ENCODE peak calls at places on chromosomes 11 and 22, in six cellular contexts. F, K, B, I, J and H are unnamed samples.

GRCh38 chr11:127859941-127860354 is 727.4 kb downstream of the ETS1 start:
- DNase-seq in F (no peak), K (no peak), B (no peak), I (no peak), J (no peak), H (no peak)

GRCh38 chr22:36201630-36202312 is at the start of gene APOL4:
- DNase-seq in F (peak; percentile 91), K (no peak), B (peak; percentile 71), I (no peak), J (no peak), H (no peak)

GRCh38 chr22:36385491-36386350 is 2.0 kb downstream of the MYH9 start:
- DNase-seq in F (peak; percentile 85), K (peak; percentile 73), B (peak; percentile 83), I (no peak), J (peak; percentile 48), H (peak; percentile 66)

GRCh38 chr22:50498322-50498861 is 9.1 kb downstream of the LMF2 start:
- DNase-seq in F (peak; percentile 76), K (peak; percentile 29), B (peak; percentile 77), I (no peak), J (peak; percentile 70), H (peak; percentile 90)

GRCh38 chr11:122656631-122657101 is 1.1 kb downstream of the UBASH3B start:
- DNase-seq in F (peak; percentile 83), K (peak; percentile 9), B (no peak), I (no peak), J (peak; percentile 25), H (peak; percentile 87)

GRCh38 chr22:30572840-30573593 is 1.4 kb downstream of the GAL3ST1 start:
- DNase-seq in F (peak; percentile 78), K (no peak), B (no peak), I (no peak), J (no peak), H (peak; percentile 43)

GRCh38 chr11:34613462-34614183 is 7.3 kb upstream of the EHF start:
- DNase-seq in F (no peak), K (no peak), B (no peak), I (no peak), J (no peak), H (no peak)

GRCh38 chr11:128733440-128734115 is 39.7 kb downstream of the FLI1 start:
- DNase-seq in F (no peak), K (no peak), B (no peak), I (no peak), J (no peak), H (peak; percentile 80)

GRCh38 chr22:20396639-20397038 is 2.7 kb downstream of the ZNF74 start:
- DNase-seq in F (no peak), K (no peak), B (no peak), I (no peak), J (no peak), H (no peak)

GRCh38 chr11:133705873-133706272 is 139.4 kb downstream of the SPATA19 start:
- DNase-seq in F (no peak), K (no peak), B (peak; percentile 5), I (no peak), J (no peak), H (no peak)

GRCh38 chr22:39967996-39968968 is 8.1 kb downstream of the TMA7B start:
- DNase-seq in F (no peak), K (no peak), B (no peak), I (no peak), J (no peak), H (peak; percentile 64)

GRCh38 chr11:35126879-35127576 is 11.9 kb upstream of the CD44 start:
- DNase-seq in F (no peak), K (no peak), B (no peak), I (no peak), J (no peak), H (no peak)

GRCh38 chr22:40491990-40492631 is 121.7 kb downstream of the SGSM3 start:
- DNase-seq in F (no peak), K (no peak), B (no peak), I (no peak), J (peak; percentile 18), H (no peak)

GRCh38 chr11:117907276-117908110 is 21.7 kb downstream of the TMPRSS13 start:
- DNase-seq in F (peak; percentile 96), K (peak; percentile 18), B (peak; percentile 83), I (peak; percentile 12), J (peak; percentile 17), H (peak; percentile 90)

GRCh38 chr11:6556139-6556949 is 47.1 kb downstream of the RRP8 start:
- DNase-seq in F (no peak), K (no peak), B (no peak), I (no peak), J (no peak), H (peak; percentile 5)

GRCh38 chr22:41523464-41524221 is 20.6 kb downstream of the POLR3H start:
- DNase-seq in F (peak; percentile 81), K (no peak), B (no peak), I (no peak), J (no peak), H (peak; percentile 86)

GRCh38 chr11:57312511-57313021 is 12.2 kb downstream of the TNKS1BP1 start:
- DNase-seq in F (peak; percentile 74), K (no peak), B (no peak), I (no peak), J (no peak), H (peak; percentile 53)

GRCh38 chr11:78112588-78113275 is 26.7 kb downstream of the ALG8 start:
- DNase-seq in F (no peak), K (no peak), B (no peak), I (no peak), J (no peak), H (no peak)

GRCh38 chr11:75495749-75496641 is 29.7 kb downstream of the GDPD5 start:
- DNase-seq in F (no peak), K (no peak), B (no peak), I (no peak), J (no peak), H (peak; percentile 87)

GRCh38 chr11:81497202-81497804 is 1236.4 kb downstream of the FAM181B start:
- DNase-seq in F (no peak), K (no peak), B (no peak), I (no peak), J (no peak), H (peak; percentile 1)

GRCh38 chr11:95248666-95249467 is 17.9 kb upstream of the SESN3 start:
- DNase-seq in F (no peak), K (no peak), B (no peak), I (no peak), J (no peak), H (no peak)

GRCh38 chr22:26079009-26079408 is 90.3 kb upstream of the SEZ6L start:
- DNase-seq in F (no peak), K (no peak), B (no peak), I (no peak), J (no peak), H (no peak)

GRCh38 chr11:64687204-64687603 is 35.8 kb downstream of the NRXN2 start:
- DNase-seq in F (peak; percentile 74), K (no peak), B (no peak), I (no peak), J (no peak), H (no peak)

GRCh38 chr11:78291754-78292108 is 103.0 kb downstream of the USP35 start:
- DNase-seq in F (no peak), K (no peak), B (no peak), I (no peak), J (no peak), H (no peak)

GRCh38 chr11:27795955-27796861 is 96.0 kb upstream of the BDNF start:
- DNase-seq in F (no peak), K (no peak), B (no peak), I (no peak), J (no peak), H (peak; percentile 55)

GRCh38 chr11:19349340-19350025 is 108.7 kb upstream of the E2F8 start:
- DNase-seq in F (no peak), K (no peak), B (no peak), I (no peak), J (no peak), H (no peak)

GRCh38 chr11:19351426-19351825 is 110.7 kb upstream of the E2F8 start:
- DNase-seq in F (no peak), K (no peak), B (no peak), I (no peak), J (no peak), H (no peak)

GRCh38 chr11:19347911-19348310 is 107.2 kb upstream of the E2F8 start:
- DNase-seq in F (no peak), K (no peak), B (no peak), I (no peak), J (no peak), H (peak; percentile 33)

GRCh38 chr11:19352072-19352735 is 111.5 kb upstream of the E2F8 start:
- DNase-seq in F (no peak), K (no peak), B (no peak), I (no peak), J (no peak), H (no peak)

DNA sequence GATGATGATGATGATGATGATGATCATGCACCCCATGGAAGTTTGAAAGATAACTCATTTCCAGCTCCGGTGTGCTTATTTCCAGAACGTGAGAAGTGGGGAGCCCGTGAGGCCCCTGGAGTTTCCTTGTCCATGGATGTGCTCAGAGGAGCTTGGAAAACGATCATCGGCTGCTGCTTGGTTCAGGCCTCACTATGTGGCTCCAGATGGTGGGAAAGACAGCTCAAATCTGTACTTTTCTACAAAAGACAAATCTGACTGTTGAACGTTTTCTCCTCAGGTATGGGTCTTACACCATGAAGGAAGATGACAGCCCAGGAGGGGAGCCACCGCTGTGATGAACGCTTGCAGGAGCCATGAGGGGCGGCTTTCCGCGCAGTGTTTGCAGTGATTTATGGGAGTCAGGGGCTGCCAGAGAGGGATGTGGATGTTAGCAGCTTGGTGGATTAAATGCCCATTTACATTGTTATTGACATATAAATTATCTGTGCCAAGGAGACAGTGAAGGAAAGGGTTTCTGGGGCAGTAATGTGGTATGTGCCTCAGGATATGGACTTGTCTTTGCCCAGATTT is 109.4 kb upstream of the E2F8 start:
- DNase-seq in F (no peak), K (no peak), B (no peak), I (no peak), J (no peak), H (no peak)
- H3K4me3 ChIP-seq in F (no peak overlapping the region), K (no peak overlapping the region), B (no peak overlapping the region), I (no peak overlapping the region), J (no peak overlapping the region), H (no peak overlapping the region)

GRCh38 chr11:68352591-68352990 is 40.2 kb downstream of the LRP5 start:
- DNase-seq in F (no peak), K (no peak), B (no peak), I (no peak), J (no peak), H (no peak)
- H3K36me3 ChIP-seq in F (no peaks in the 10 kb centered on the region), K (no peaks in the 10 kb centered on the region), B (no peaks in the 10 kb centered on the region), I (peaks cover 30% of the 10 kb centered on the region), J (no peaks in the 10 kb centered on the region), H (peaks cover 1% of the 10 kb centered on the region)

DNA sequence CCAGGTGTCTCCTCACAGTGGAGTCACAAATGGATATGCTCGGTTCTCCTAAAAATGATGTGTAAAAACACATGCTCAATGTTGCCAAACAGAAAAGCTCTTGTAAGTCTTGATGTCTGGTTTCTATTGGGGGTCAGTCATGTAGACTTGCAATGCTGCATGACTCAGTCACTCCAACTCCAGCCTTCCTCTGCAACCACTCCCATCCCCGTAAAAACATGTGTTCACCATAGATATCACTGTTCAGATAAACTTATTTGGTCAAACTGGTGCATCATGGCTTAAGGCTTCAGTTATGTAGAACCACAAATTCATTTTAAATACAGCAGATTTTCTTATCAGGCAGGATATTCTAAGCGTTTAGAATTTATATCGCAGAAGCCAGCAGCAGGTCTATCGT is 298.4 kb upstream of the LUZP2 start:
- DNase-seq in F (no peak), K (no peak), B (no peak), I (no peak), J (no peak), H (no peak)
- H3K4me3 ChIP-seq in F (no peak overlapping the region), K (no peak overlapping the region), B (no peak overlapping the region), I (no peak overlapping the region), J (no peak overlapping the region), H (no peak overlapping the region)

GRCh38 chr22:19065929-19066328 is 56.3 kb downstream of the DGCR2 start:
- DNase-seq in F (no peak), K (no peak), B (no peak), I (no peak), J (no peak), H (no peak)
- H3K36me3 ChIP-seq in F (peaks cover 25% of the 10 kb centered on the region), K (peaks cover 90% of the 10 kb centered on the region), B (peaks cover 11% of the 10 kb centered on the region), I (peaks cover 100% of the 10 kb centered on the region), J (peaks cover 92% of the 10 kb centered on the region), H (peaks cover 19% of the 10 kb centered on the region)